ENCODE peak calls at places on chromosomes 12 and 14, in six cellular contexts. E, Z, W, J, G and R are unnamed samples.

GRCh38 chr14:32588448-32589320 is 259.6 kb downstream of the AKAP6 start:
- DNase-seq in E (no peak), Z (no peak), W (no peak), J (peak; percentile 65), G (peak; percentile 55), R (peak; percentile 41)

GRCh38 chr14:100320157-100320856 is 2.8 kb upstream of the SLC25A47 start:
- DNase-seq in E (no peak), Z (no peak), W (no peak), J (no peak), G (no peak), R (no peak)

GRCh38 chr14:82313889-82314288 is 780.2 kb upstream of the SEL1L start:
- DNase-seq in E (no peak), Z (no peak), W (no peak), J (no peak), G (no peak), R (peak; percentile 23)

GRCh38 chr12:28172434-28173030 is 17.7 kb upstream of the CCDC91 start:
- DNase-seq in E (no peak), Z (no peak), W (no peak), J (peak; percentile 53), G (peak; percentile 58), R (peak; percentile 48)

GRCh38 chr12:92472198-92472597 is 230.6 kb upstream of the PLEKHG7 start:
- DNase-seq in E (no peak), Z (no peak), W (no peak), J (no peak), G (peak; percentile 66), R (no peak)

GRCh38 chr12:89893972-89894706 is 185.5 kb upstream of the ATP2B1 start:
- DNase-seq in E (no peak), Z (no peak), W (no peak), J (no peak), G (peak; percentile 48), R (no peak)

GRCh38 chr12:66028388-66028787 is 102.2 kb downstream of the LLPH start:
- DNase-seq in E (no peak), Z (no peak), W (no peak), J (no peak), G (no peak), R (no peak)

GRCh38 chr12:130016194-130016593 is 112.4 kb upstream of the TMEM132D start:
- DNase-seq in E (no peak), Z (no peak), W (no peak), J (no peak), G (no peak), R (no peak)

GRCh38 chr12:120539303-120539702 is 5.1 kb downstream of the RNF10 start:
- DNase-seq in E (no peak), Z (no peak), W (no peak), J (no peak), G (peak; percentile 51), R (no peak)
- H3K4me3 ChIP-seq in E (peak overlapping the region; percentile 96), Z (peak overlapping the region; percentile 89), W (no peak overlapping the region), J (no peak overlapping the region), G (peak overlapping the region; percentile 91), R (no peak overlapping the region)

DNA sequence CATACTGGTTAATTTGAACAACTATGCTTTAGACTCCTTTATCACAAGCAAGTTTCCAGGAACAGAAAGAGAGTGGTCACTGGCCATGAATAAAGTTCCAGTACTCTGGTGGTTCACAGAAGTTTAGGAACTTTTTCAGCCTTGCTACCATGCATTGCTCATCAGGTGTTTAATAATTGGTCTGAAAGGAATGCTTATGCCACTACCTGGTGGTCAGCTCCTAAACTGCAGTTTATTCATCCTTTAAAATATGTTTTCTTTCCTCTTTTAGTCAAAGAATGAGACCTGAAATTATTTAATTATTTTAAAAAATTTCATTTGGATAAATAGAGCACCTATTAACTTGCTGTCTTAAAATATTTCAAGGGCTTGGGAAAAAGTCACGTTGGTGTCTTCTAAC is 260.1 kb upstream of the OR4E1 start:
- DNase-seq in E (no peak), Z (no peak), W (no peak), J (no peak), G (no peak), R (no peak)
- TF ChIP-seq CTCF in E (no peak), Z (no peak), W (no peak), J (peak; percentile 37), G (no peak), R (peak; percentile 22)

DNA sequence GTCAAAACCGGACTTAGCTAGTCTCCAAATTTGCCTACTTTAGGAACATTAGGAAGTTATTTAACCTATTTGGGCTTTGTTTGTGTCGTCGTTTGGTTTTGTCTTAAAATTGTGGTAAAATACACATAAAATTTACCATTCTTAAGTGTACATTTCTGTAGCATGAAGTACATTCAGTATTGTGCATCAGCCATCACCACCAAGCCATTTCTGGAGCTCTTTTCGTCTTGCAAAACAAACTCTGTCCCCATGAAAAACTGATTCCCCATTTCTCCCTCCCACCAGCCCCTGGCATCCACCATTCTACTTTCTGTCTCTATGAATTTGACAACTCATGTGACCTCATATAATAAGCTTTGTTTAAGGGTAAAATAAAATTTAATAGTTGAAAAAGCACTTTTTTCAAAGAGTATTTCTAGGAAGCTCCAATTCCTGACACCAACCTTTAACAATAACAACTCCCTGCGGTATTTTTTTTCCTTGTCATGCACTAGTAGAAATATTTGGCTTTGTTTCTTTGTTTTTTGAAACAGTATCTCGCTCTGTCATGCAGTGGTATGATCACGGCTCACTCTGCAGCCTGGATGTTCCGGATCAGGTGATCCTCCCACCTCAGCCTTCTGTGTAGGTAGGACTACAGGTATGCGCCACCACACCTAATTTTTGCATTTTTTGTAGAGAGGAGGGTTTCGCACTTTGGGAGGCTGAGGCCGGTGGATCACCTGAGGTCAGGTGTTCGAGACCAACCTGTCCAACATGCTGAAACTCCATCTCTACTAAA is 3.6 kb upstream of the UBC start:
- DNase-seq in E (no peak), Z (no peak), W (no peak), J (no peak), G (peak; percentile 35), R (no peak)
- H3K4me3 ChIP-seq in E (peak overlapping the region; percentile 94), Z (peak overlapping the region; percentile 89), W (peak overlapping the region; percentile 96), J (peak overlapping the region; percentile 22), G (peak overlapping the region; percentile 46), R (peak overlapping the region; percentile 6)

GRCh38 chr14:31420319-31421081 is at the start of gene HEATR5A:
- DNase-seq in E (peak; percentile 96), Z (peak; percentile 97), W (peak; percentile 95), J (peak; percentile 98), G (peak; percentile 96), R (peak; percentile 90)
- TF ChIP-seq CTCF in E (peak; percentile 37), Z (peak; percentile 26), W (peak; percentile 14), J (peak; percentile 35), G (peak; percentile 20), R (no peak)

DNA sequence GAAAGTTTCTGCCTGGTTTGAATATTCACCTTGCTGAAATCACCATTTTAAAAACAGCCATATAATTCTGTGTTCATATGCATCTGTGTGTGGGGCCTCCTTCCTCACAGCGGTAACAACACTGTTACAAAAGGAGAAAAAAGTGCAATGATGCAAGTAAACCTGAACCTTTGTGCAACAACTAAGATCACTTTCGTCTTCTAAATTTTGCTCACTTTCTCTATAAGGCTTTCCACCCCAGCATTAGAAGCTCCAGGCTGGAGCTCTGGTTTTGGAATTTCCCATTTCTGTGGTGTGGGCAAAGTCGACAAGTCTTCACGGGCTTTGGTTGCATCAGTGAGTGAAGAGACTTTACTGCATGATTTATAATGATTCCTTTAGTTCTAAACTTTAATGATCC is 18.4 kb downstream of the FGD6 start:
- DNase-seq in E (no peak), Z (no peak), W (no peak), J (no peak), G (no peak), R (no peak)
- H3K4me3 ChIP-seq in E (no peak overlapping the region), Z (no peak overlapping the region), W (no peak overlapping the region), J (no peak overlapping the region), G (no peak overlapping the region), R (no peak overlapping the region)

GRCh38 chr12:113462117-113462774 is 9.4 kb downstream of the LHX5 start:
- DNase-seq in E (peak; percentile 81), Z (peak; percentile 83), W (peak; percentile 74), J (peak; percentile 90), G (peak; percentile 52), R (peak; percentile 47)
- TF ChIP-seq CTCF in E (peak; percentile 72), Z (peak; percentile 91), W (peak; percentile 87), J (peak; percentile 78), G (peak; percentile 95), R (peak; percentile 84)

DNA sequence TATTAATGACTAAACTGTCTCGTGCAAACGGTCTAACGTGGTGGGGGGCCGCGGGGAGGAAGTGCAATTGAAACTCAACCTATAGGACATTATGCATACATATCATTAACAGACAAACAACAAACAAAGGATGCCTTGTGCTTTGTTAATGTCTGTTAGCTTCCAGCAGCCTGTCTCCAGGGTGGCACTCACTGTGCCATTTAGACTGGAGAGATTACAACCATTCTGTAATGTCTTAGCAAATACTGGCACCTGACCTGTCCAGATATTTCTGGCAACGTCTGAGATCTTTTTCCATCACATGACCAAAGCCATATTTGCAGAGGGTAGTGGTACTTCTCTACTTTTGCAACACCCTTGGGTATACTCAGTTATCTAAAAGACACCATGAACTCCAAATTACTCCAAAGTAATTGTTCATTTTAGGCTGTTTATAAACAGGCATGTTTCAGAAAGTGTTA is 11.6 kb downstream of the BHLHE41 start:
- DNase-seq in E (no peak), Z (peak; percentile 4), W (peak; percentile 55), J (peak; percentile 41), G (no peak), R (no peak)
- H3K4me3 ChIP-seq in E (peak overlapping the region; percentile 61), Z (peak overlapping the region; percentile 59), W (peak overlapping the region; percentile 57), J (peak overlapping the region; percentile 67), G (no peak overlapping the region), R (no peak overlapping the region)